ENCODE peak calls at places on chromosome 11, in six cellular contexts. X, L, F, A, Y and S are unnamed samples.
A peak's percentile ranks its signal among the peaks of the same experiment; 100 is the strongest.

GRCh38 chr11:104898685-104899013 is 389 bp upstream of the CASP12 start:
- DNase-seq in L (no peak), A (no peak), Y (no peak), X (no peak), F (no peak), S (no peak)

GRCh38 chr11:2305862-2306823 is 4.3 kb downstream of the TSPAN32 start:
- DNase-seq in X (peak; percentile 54), L (no peak), A (peak; percentile 79), F (no peak), Y (peak; percentile 17), S (peak; percentile 37)

GRCh38 chr11:69771466-69771865 is 3.7 kb downstream of the FGF4 start:
- DNase-seq in Y (no peak), F (no peak), L (no peak), A (no peak), X (no peak), S (no peak)

GRCh38 chr11:85171648-85172257 is 455.4 kb downstream of the DLG2 start:
- DNase-seq in Y (no peak), L (no peak), A (no peak), X (no peak), F (no peak), S (no peak)

GRCh38 chr11:76397383-76397782 is 16.3 kb downstream of the GVQW3 start:
- DNase-seq in A (no peak), L (no peak), X (no peak), Y (no peak), F (no peak), S (no peak)

GRCh38 chr11:122365545-122366380 is 249.7 kb upstream of the BLID start:
- DNase-seq in X (no peak), Y (no peak), F (no peak), L (no peak), A (no peak), S (no peak)

GRCh38 chr11:57500526-57500925 is 15.0 kb downstream of the SLC43A1 start:
- DNase-seq in A (peak; percentile 30), L (no peak), Y (no peak), F (no peak), X (no peak), S (no peak)

GRCh38 chr11:2213384-2213842 is 41.8 kb upstream of the TH start:
- DNase-seq in A (no peak), F (no peak), Y (no peak), L (no peak), X (peak; percentile 48), S (no peak)

GRCh38 chr11:78330361-78330760 is 87.3 kb downstream of the GAB2 start:
- DNase-seq in L (no peak), Y (no peak), X (no peak), A (no peak), F (no peak), S (no peak)

GRCh38 chr11:14974021-14974698 is 2.0 kb upstream of the CALCA start:
- DNase-seq in A (no peak), F (no peak), L (no peak), Y (no peak), X (no peak), S (no peak)

GRCh38 chr11:78365381-78365792 is 52.2 kb downstream of the GAB2 start:
- DNase-seq in Y (no peak), X (no peak), F (peak; percentile 39), L (peak; percentile 15), A (no peak), S (no peak)

GRCh38 chr11:70627219-70627618 is 228.9 kb downstream of the CTTN start:
- DNase-seq in L (no peak), X (no peak), Y (no peak), A (no peak), F (no peak), S (no peak)

GRCh38 chr11:10899542-10899830 is 41.6 kb upstream of the ZBED5 start:
- DNase-seq in X (no peak), F (no peak), L (peak; percentile 99), Y (no peak), A (peak; percentile 50), S (no peak)

GRCh38 chr11:20010106-20010860 is 150.0 kb downstream of the DBX1 start:
- DNase-seq in Y (no peak), A (no peak), F (no peak), L (no peak), X (no peak), S (no peak)

GRCh38 chr11:65047581-65048422 is 6.8 kb downstream of the SAC3D1 start:
- DNase-seq in F (no peak), L (no peak), X (no peak), A (peak; percentile 27), Y (no peak), S (no peak)

GRCh38 chr11:124839051-124839971 is 25.9 kb upstream of the ROBO3 start:
- DNase-seq in A (no peak), F (no peak), L (no peak), Y (no peak), X (no peak), S (no peak)

GRCh38 chr11:124839972-124840621 is 25.1 kb upstream of the ROBO3 start:
- DNase-seq in L (no peak), X (no peak), A (no peak), Y (no peak), F (no peak), S (no peak)

GRCh38 chr11:124835918-124836317 is 29.3 kb upstream of the ROBO3 start:
- DNase-seq in A (no peak), Y (no peak), L (no peak), X (no peak), F (no peak), S (no peak)

GRCh38 chr11:124834526-124835190 is 30.6 kb upstream of the ROBO3 start:
- DNase-seq in Y (no peak), F (no peak), A (no peak), L (peak; percentile 5), X (no peak), S (no peak)

GRCh38 chr11:124837491-124837856 is 27.8 kb upstream of the ROBO3 start:
- DNase-seq in F (peak; percentile 76), Y (peak; percentile 82), X (no peak), L (peak; percentile 84), A (no peak), S (peak; percentile 81)
- TF ChIP-seq CTCF in F (peak; percentile 77), Y (peak; percentile 72), X (no peak), L (peak; percentile 64), A (no peak), S (peak; percentile 76)

GRCh38 chr11:71999813-72000590 is 1.3 kb downstream of the IL18BP start:
- DNase-seq in X (peak; percentile 49), L (no peak), F (no peak), Y (no peak), A (no peak), S (no peak)
- H3K4me3 ChIP-seq in X (no peak overlapping the region), L (no peak overlapping the region), F (no peak overlapping the region), Y (no peak overlapping the region), A (peak overlapping the region; percentile 32), S (peak overlapping the region; percentile 5)

GRCh38 chr11:118291453-118291852 is 13.1 kb upstream of the CD3E start:
- DNase-seq in F (no peak), A (no peak), Y (no peak), X (no peak), L (peak; percentile 89), S (no peak)

GRCh38 chr11:118290923-118291322 is 13.6 kb upstream of the CD3E start:
- DNase-seq in L (peak; percentile 71), Y (peak; percentile 34), X (no peak), A (peak; percentile 23), F (no peak), S (no peak)

GRCh38 chr11:118294053-118294452 is 10.5 kb upstream of the CD3E start:
- DNase-seq in X (no peak), F (no peak), L (no peak), Y (no peak), A (no peak), S (no peak)

GRCh38 chr11:118295834-118296454 is 8.6 kb upstream of the CD3E start:
- DNase-seq in X (no peak), L (peak; percentile 96), F (no peak), Y (peak; percentile 67), A (no peak), S (no peak)

DNA sequence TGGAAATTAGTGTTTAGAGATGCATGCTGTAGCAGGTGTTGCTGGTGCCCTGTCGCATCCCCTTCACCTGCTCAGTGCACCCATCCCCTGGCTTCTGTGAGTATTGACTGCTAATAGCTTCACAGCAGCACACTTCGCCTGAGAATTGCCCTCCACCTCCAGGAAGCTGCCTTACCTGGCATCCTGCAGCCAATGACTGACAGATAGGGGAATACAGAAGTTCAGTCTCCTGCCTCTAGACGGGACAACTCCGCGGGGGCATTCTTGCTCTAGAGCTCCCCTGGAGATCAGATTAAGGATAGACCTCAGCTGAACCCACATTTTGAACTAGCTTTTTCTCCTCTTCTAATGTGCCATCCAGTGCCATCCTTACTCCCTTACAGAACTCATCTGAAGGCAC is 9.3 kb upstream of the CD3E start:
- DNase-seq in F (no peak), L (no peak), Y (no peak), A (no peak), X (no peak), S (no peak)
- TF ChIP-seq CTCF in F (no peak), L (no peak), Y (no peak), A (no peak), X (no peak), S (no peak)

DNA sequence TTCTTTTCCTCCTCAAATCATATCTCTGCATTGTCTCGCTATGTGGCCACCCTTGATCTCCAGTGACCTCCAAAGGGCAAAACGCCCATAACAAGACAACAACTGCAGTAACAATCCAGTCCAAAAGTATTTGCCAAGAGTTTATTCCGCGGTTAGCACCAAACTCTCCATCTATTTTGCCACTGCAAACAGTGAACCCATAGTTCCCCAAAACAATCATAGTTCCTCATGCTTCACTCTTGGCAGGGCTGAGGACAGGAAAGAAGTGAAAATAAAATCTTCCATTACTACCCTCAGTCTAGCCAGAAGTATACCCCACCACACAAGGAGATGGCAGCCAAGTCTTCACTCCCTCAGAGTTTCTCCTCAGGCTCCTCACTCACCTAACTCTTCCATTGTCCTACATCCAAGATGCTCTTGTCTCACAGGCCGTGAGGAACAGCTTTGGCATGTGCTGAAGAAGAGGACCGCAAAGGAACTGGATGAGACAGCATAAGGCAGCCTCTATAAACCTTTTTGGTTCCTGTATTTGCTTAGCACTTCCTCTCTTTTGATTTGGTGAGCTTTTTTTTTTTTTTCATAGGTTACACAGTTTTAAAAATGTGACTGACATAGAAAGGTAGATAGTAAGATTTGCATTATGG is at the start of gene LPXN:
- DNase-seq in L (peak; percentile 76), X (no peak), A (no peak), Y (peak; percentile 83), F (no peak), S (peak; percentile 52)
- H3K4me3 ChIP-seq in L (no peak within 1 kb of the TSS), X (no peak within 1 kb of the TSS), A (no peak within 1 kb of the TSS), Y (peak within 1 kb of the TSS; percentile 79), F (no peak within 1 kb of the TSS), S (peak within 1 kb of the TSS; percentile 60)

GRCh38 chr11:114195981-114196731 is 100.0 kb upstream of the NNMT start:
- DNase-seq in F (no peak), A (no peak), X (no peak), L (peak; percentile 86), Y (peak; percentile 45), S (no peak)
- TF ChIP-seq CTCF in F (peak; percentile 6), A (no peak), X (no peak), L (peak; percentile 22), Y (peak; percentile 60), S (no peak)